ENCODE peak calls at places on chromosome 10, in four cellular contexts. One of them, this sample, is unnamed.

GRCh38 chr10:8544500-8544899 is 490.0 kb downstream of the GATA3 start:
- DNase-seq in stimulated activated CD8-positive, alpha-beta memory T cell treated with anti-CD3 and anti-CD28 coated beads, Interleukin-15, amount 100 ng/mL, for 1 hour: no peak
- DNase-seq in mesendoderm: no peak
- DNase-seq in NCI-H187: no peak
- DNase-seq in this sample: no peak

GRCh38 chr10:11035318-11035920 is 17.7 kb downstream of the CELF2 start:
- DNase-seq in stimulated activated CD8-positive, alpha-beta memory T cell treated with anti-CD3 and anti-CD28 coated beads, Interleukin-15, amount 100 ng/mL, for 1 hour: no peak
- DNase-seq in NCI-H187: no peak
- DNase-seq in mesendoderm: peak; percentile 88
- DNase-seq in this sample: peak; percentile 74

GRCh38 chr10:62819521-62819920 is 3.4 kb upstream of the EGR2 start:
- DNase-seq in mesendoderm: no peak
- DNase-seq in NCI-H187: no peak
- DNase-seq in stimulated activated CD8-positive, alpha-beta memory T cell treated with anti-CD3 and anti-CD28 coated beads, Interleukin-15, amount 100 ng/mL, for 1 hour: no peak
- DNase-seq in this sample: peak; percentile 12

GRCh38 chr10:89062861-89063260 is 72.3 kb downstream of the FAS start:
- DNase-seq in mesendoderm: no peak
- DNase-seq in NCI-H187: no peak
- DNase-seq in stimulated activated CD8-positive, alpha-beta memory T cell treated with anti-CD3 and anti-CD28 coated beads, Interleukin-15, amount 100 ng/mL, for 1 hour: no peak
- DNase-seq in this sample: peak; percentile 62

GRCh38 chr10:117221156-117221711 is 19.7 kb upstream of the SLC18A2 start:
- DNase-seq in NCI-H187: no peak
- DNase-seq in stimulated activated CD8-positive, alpha-beta memory T cell treated with anti-CD3 and anti-CD28 coated beads, Interleukin-15, amount 100 ng/mL, for 1 hour: no peak
- DNase-seq in mesendoderm: peak; percentile 73
- DNase-seq in this sample: no peak

GRCh38 chr10:110569736-110570135 is 2.2 kb downstream of the SMC3 start:
- DNase-seq in NCI-H187: no peak
- DNase-seq in stimulated activated CD8-positive, alpha-beta memory T cell treated with anti-CD3 and anti-CD28 coated beads, Interleukin-15, amount 100 ng/mL, for 1 hour: no peak
- DNase-seq in mesendoderm: no peak
- DNase-seq in this sample: no peak

GRCh38 chr10:17576768-17577167 is 40.4 kb downstream of the HACD1 start:
- DNase-seq in NCI-H187: no peak
- DNase-seq in mesendoderm: no peak
- DNase-seq in stimulated activated CD8-positive, alpha-beta memory T cell treated with anti-CD3 and anti-CD28 coated beads, Interleukin-15, amount 100 ng/mL, for 1 hour: no peak
- DNase-seq in this sample: no peak

GRCh38 chr10:49831352-49832040 is 69.4 kb upstream of the OGDHL start:
- DNase-seq in mesendoderm: peak; percentile 91
- DNase-seq in stimulated activated CD8-positive, alpha-beta memory T cell treated with anti-CD3 and anti-CD28 coated beads, Interleukin-15, amount 100 ng/mL, for 1 hour: no peak
- DNase-seq in NCI-H187: no peak
- DNase-seq in this sample: peak; percentile 23

GRCh38 chr10:99854860-99855259 is 72.4 kb downstream of the ABCC2 start:
- DNase-seq in NCI-H187: no peak
- DNase-seq in mesendoderm: peak; percentile 59
- DNase-seq in stimulated activated CD8-positive, alpha-beta memory T cell treated with anti-CD3 and anti-CD28 coated beads, Interleukin-15, amount 100 ng/mL, for 1 hour: no peak
- DNase-seq in this sample: peak; percentile 92

GRCh38 chr10:51092402-51092801 is 18.1 kb downstream of the PRKG1 start:
- DNase-seq in mesendoderm: no peak
- DNase-seq in NCI-H187: no peak
- DNase-seq in stimulated activated CD8-positive, alpha-beta memory T cell treated with anti-CD3 and anti-CD28 coated beads, Interleukin-15, amount 100 ng/mL, for 1 hour: no peak
- DNase-seq in this sample: peak; percentile 50

GRCh38 chr10:51103818-51104217 is 29.5 kb downstream of the PRKG1 start:
- DNase-seq in mesendoderm: no peak
- DNase-seq in stimulated activated CD8-positive, alpha-beta memory T cell treated with anti-CD3 and anti-CD28 coated beads, Interleukin-15, amount 100 ng/mL, for 1 hour: no peak
- DNase-seq in NCI-H187: no peak
- DNase-seq in this sample: no peak

GRCh38 chr10:103254538-103255325 is 9.0 kb downstream of the RPEL1 start:
- DNase-seq in mesendoderm: peak; percentile 41
- DNase-seq in NCI-H187: no peak
- DNase-seq in stimulated activated CD8-positive, alpha-beta memory T cell treated with anti-CD3 and anti-CD28 coated beads, Interleukin-15, amount 100 ng/mL, for 1 hour: no peak
- DNase-seq in this sample: peak; percentile 41

GRCh38 chr10:110549211-110549610 is 18.3 kb upstream of the SMC3 start:
- DNase-seq in NCI-H187: no peak
- DNase-seq in mesendoderm: no peak
- DNase-seq in stimulated activated CD8-positive, alpha-beta memory T cell treated with anti-CD3 and anti-CD28 coated beads, Interleukin-15, amount 100 ng/mL, for 1 hour: no peak
- DNase-seq in this sample: no peak

GRCh38 chr10:88152720-88153119 is 289.3 kb downstream of the PTEN start:
- DNase-seq in NCI-H187: no peak
- DNase-seq in mesendoderm: peak; percentile 90
- DNase-seq in stimulated activated CD8-positive, alpha-beta memory T cell treated with anti-CD3 and anti-CD28 coated beads, Interleukin-15, amount 100 ng/mL, for 1 hour: no peak
- DNase-seq in this sample: peak; percentile 93

GRCh38 chr10:117075064-117075463 is 63.0 kb downstream of the VAX1 start:
- DNase-seq in mesendoderm: peak; percentile 31
- DNase-seq in stimulated activated CD8-positive, alpha-beta memory T cell treated with anti-CD3 and anti-CD28 coated beads, Interleukin-15, amount 100 ng/mL, for 1 hour: no peak
- DNase-seq in NCI-H187: no peak
- DNase-seq in this sample: peak; percentile 7

GRCh38 chr10:72515455-72515854 is 110.4 kb downstream of the MICU1 start:
- DNase-seq in mesendoderm: no peak
- DNase-seq in stimulated activated CD8-positive, alpha-beta memory T cell treated with anti-CD3 and anti-CD28 coated beads, Interleukin-15, amount 100 ng/mL, for 1 hour: no peak
- DNase-seq in NCI-H187: no peak
- DNase-seq in this sample: no peak

GRCh38 chr10:123149568-123150228 is 1.8 kb downstream of the HMX2 start:
- DNase-seq in mesendoderm: peak; percentile 57
- DNase-seq in NCI-H187: no peak
- DNase-seq in stimulated activated CD8-positive, alpha-beta memory T cell treated with anti-CD3 and anti-CD28 coated beads, Interleukin-15, amount 100 ng/mL, for 1 hour: no peak
- DNase-seq in this sample: peak; percentile 37

GRCh38 chr10:132104471-132105301 is 38.9 kb downstream of the JAKMIP3 start:
- DNase-seq in mesendoderm: no peak
- DNase-seq in stimulated activated CD8-positive, alpha-beta memory T cell treated with anti-CD3 and anti-CD28 coated beads, Interleukin-15, amount 100 ng/mL, for 1 hour: no peak
- DNase-seq in NCI-H187: no peak
- DNase-seq in this sample: no peak

GRCh38 chr10:93755443-93756127 is 2.2 kb upstream of the LGI1 start:
- DNase-seq in NCI-H187: no peak
- DNase-seq in mesendoderm: no peak
- DNase-seq in stimulated activated CD8-positive, alpha-beta memory T cell treated with anti-CD3 and anti-CD28 coated beads, Interleukin-15, amount 100 ng/mL, for 1 hour: no peak
- DNase-seq in this sample: no peak

GRCh38 chr10:6748981-6749630 is 169.0 kb upstream of the PRKCQ start:
- DNase-seq in NCI-H187: no peak
- DNase-seq in stimulated activated CD8-positive, alpha-beta memory T cell treated with anti-CD3 and anti-CD28 coated beads, Interleukin-15, amount 100 ng/mL, for 1 hour: no peak
- DNase-seq in mesendoderm: no peak
- DNase-seq in this sample: no peak

GRCh38 chr10:28545967-28546644 is 13.2 kb downstream of the WAC start:
- DNase-seq in stimulated activated CD8-positive, alpha-beta memory T cell treated with anti-CD3 and anti-CD28 coated beads, Interleukin-15, amount 100 ng/mL, for 1 hour: no peak
- DNase-seq in NCI-H187: no peak
- DNase-seq in mesendoderm: no peak
- DNase-seq in this sample: no peak

GRCh38 chr10:48792687-48793096 is 108.0 kb downstream of the WDFY4 start:
- DNase-seq in stimulated activated CD8-positive, alpha-beta memory T cell treated with anti-CD3 and anti-CD28 coated beads, Interleukin-15, amount 100 ng/mL, for 1 hour: no peak
- DNase-seq in mesendoderm: no peak
- DNase-seq in NCI-H187: no peak
- DNase-seq in this sample: peak; percentile 66

GRCh38 chr10:58718596-58718995 is 205.9 kb downstream of the BICC1 start:
- DNase-seq in stimulated activated CD8-positive, alpha-beta memory T cell treated with anti-CD3 and anti-CD28 coated beads, Interleukin-15, amount 100 ng/mL, for 1 hour: no peak
- DNase-seq in mesendoderm: no peak
- DNase-seq in NCI-H187: no peak
- DNase-seq in this sample: no peak

GRCh38 chr10:78778446-78779338 is 290.1 kb upstream of the ZMIZ1 start:
- DNase-seq in stimulated activated CD8-positive, alpha-beta memory T cell treated with anti-CD3 and anti-CD28 coated beads, Interleukin-15, amount 100 ng/mL, for 1 hour: no peak
- DNase-seq in mesendoderm: no peak
- DNase-seq in NCI-H187: no peak
- DNase-seq in this sample: no peak

GRCh38 chr10:106360870-106361269 is 803.6 kb downstream of the SORCS1 start:
- DNase-seq in mesendoderm: no peak
- DNase-seq in NCI-H187: no peak
- DNase-seq in stimulated activated CD8-positive, alpha-beta memory T cell treated with anti-CD3 and anti-CD28 coated beads, Interleukin-15, amount 100 ng/mL, for 1 hour: no peak
- DNase-seq in this sample: peak; percentile 76

GRCh38 chr10:74880041-74880440 is 53.6 kb downstream of the KAT6B start:
- DNase-seq in stimulated activated CD8-positive, alpha-beta memory T cell treated with anti-CD3 and anti-CD28 coated beads, Interleukin-15, amount 100 ng/mL, for 1 hour: no peak
- DNase-seq in mesendoderm: no peak
- DNase-seq in NCI-H187: no peak
- DNase-seq in this sample: peak; percentile 29

GRCh38 chr10:101272229-101272868 is 43.1 kb upstream of the LBX1 start:
- DNase-seq in mesendoderm: peak; percentile 91
- DNase-seq in NCI-H187: peak; percentile 24
- DNase-seq in stimulated activated CD8-positive, alpha-beta memory T cell treated with anti-CD3 and anti-CD28 coated beads, Interleukin-15, amount 100 ng/mL, for 1 hour: peak; percentile 39
- DNase-seq in this sample: peak; percentile 76

GRCh38 chr10:71292624-71293445 is 26.2 kb upstream of the SLC29A3 start:
- DNase-seq in mesendoderm: no peak
- DNase-seq in NCI-H187: no peak
- DNase-seq in stimulated activated CD8-positive, alpha-beta memory T cell treated with anti-CD3 and anti-CD28 coated beads, Interleukin-15, amount 100 ng/mL, for 1 hour: no peak
- DNase-seq in this sample: no peak

GRCh38 chr10:97703398-97704067 is 10.0 kb upstream of the MARVELD1 start:
- DNase-seq in stimulated activated CD8-positive, alpha-beta memory T cell treated with anti-CD3 and anti-CD28 coated beads, Interleukin-15, amount 100 ng/mL, for 1 hour: no peak
- DNase-seq in mesendoderm: no peak
- DNase-seq in NCI-H187: no peak
- DNase-seq in this sample: no peak

GRCh38 chr10:7475046-7475860 is 64.4 kb upstream of the SFMBT2 start:
- DNase-seq in mesendoderm: peak; percentile 84
- DNase-seq in stimulated activated CD8-positive, alpha-beta memory T cell treated with anti-CD3 and anti-CD28 coated beads, Interleukin-15, amount 100 ng/mL, for 1 hour: no peak
- DNase-seq in NCI-H187: peak; percentile 7
- DNase-seq in this sample: no peak

GRCh38 chr10:44931621-44932337 is 20.6 kb downstream of the TMEM72 start:
- DNase-seq in stimulated activated CD8-positive, alpha-beta memory T cell treated with anti-CD3 and anti-CD28 coated beads, Interleukin-15, amount 100 ng/mL, for 1 hour: no peak
- DNase-seq in mesendoderm: no peak
- DNase-seq in NCI-H187: no peak
- DNase-seq in this sample: no peak

GRCh38 chr10:26440091-26440445 is 1.9 kb downstream of the APBB1IP start:
- DNase-seq in NCI-H187: no peak
- DNase-seq in stimulated activated CD8-positive, alpha-beta memory T cell treated with anti-CD3 and anti-CD28 coated beads, Interleukin-15, amount 100 ng/mL, for 1 hour: no peak
- DNase-seq in mesendoderm: no peak
- DNase-seq in this sample: no peak

GRCh38 chr10:118017850-118018249 is 28.9 kb downstream of the RAB11FIP2 start:
- DNase-seq in NCI-H187: no peak
- DNase-seq in stimulated activated CD8-positive, alpha-beta memory T cell treated with anti-CD3 and anti-CD28 coated beads, Interleukin-15, amount 100 ng/mL, for 1 hour: no peak
- DNase-seq in mesendoderm: peak; percentile 95
- DNase-seq in this sample: no peak

GRCh38 chr10:12103743-12104142 is 25.7 kb upstream of the SEC61A2 start:
- DNase-seq in NCI-H187: no peak
- DNase-seq in mesendoderm: no peak
- DNase-seq in stimulated activated CD8-positive, alpha-beta memory T cell treated with anti-CD3 and anti-CD28 coated beads, Interleukin-15, amount 100 ng/mL, for 1 hour: no peak
- DNase-seq in this sample: no peak